ENCODE peak calls at places on chromosomes 3 and 15, in seven cellular contexts. L is colonic mucosa; G is stimulated activated CD4-positive, alpha-beta T cell treated with anti-CD3 and anti-CD28 coated beads, Interleukin-1b, Interleukin-23, amount 100 ng/mL, for 24 hours; Y is HFF-Myc; R is HTR-8/SVneo; N is activated CD4-positive, alpha-beta T cell treated with anti-CD3 and anti-CD28 coated beads, Interleukin-2, amount 50 U/mL, for 1 hour; Q is gastrocnemius medialis. U is an unnamed sample.

GRCh38 chr15:66825139-66825538 is 123.1 kb downstream of the SMAD6 start:
- DNase-seq in L (no peak), Y (no peak), N (no peak), G (no peak), R (no peak), Q (no peak), U (no peak)

GRCh38 chr15:69456208-69457166 is 3.9 kb downstream of the RPLP1 start:
- DNase-seq in Q (no peak), R (no peak), L (no peak), N (no peak), G (no peak), Y (no peak), U (no peak)

GRCh38 chr3:147412917-147413711 is 3.9 kb downstream of the ZIC1 start:
- DNase-seq in N (no peak), G (no peak), R (no peak), L (no peak), Q (no peak), Y (no peak), U (no peak)

GRCh38 chr3:123365450-123366143 is 83.3 kb downstream of the ADCY5 start:
- DNase-seq in G (no peak), R (peak), L (no peak), N (no peak), Q (no peak), Y (no peak), U (peak)

GRCh38 chr15:69590932-69591524 is 138.4 kb downstream of the RPLP1 start:
- DNase-seq in Y (no peak), G (no peak), Q (no peak), L (no peak), R (no peak), N (no peak), U (no peak)

GRCh38 chr3:4983739-4984510 is 4.7 kb downstream of the BHLHE40 start:
- DNase-seq in L (peak), Y (no peak), R (no peak), G (peak), N (peak), Q (peak), U (peak)

GRCh38 chr3:172272699-172273098 is 175.6 kb downstream of the GHSR start:
- DNase-seq in Y (no peak), R (no peak), G (no peak), L (no peak), N (no peak), Q (no peak), U (peak)

GRCh38 chr3:60798456-60798855 is 452.8 kb downstream of the FHIT start:
- DNase-seq in G (no peak), R (no peak), Q (no peak), L (no peak), N (no peak), Y (no peak), U (no peak)

GRCh38 chr15:76339302-76340197 is 3.0 kb downstream of the ISL2 start:
- DNase-seq in L (no peak), G (no peak), N (no peak), Q (no peak), Y (no peak), R (no peak), U (peak)

GRCh38 chr3:179196098-179196497 is 47.9 kb downstream of the PIK3CA start:
- DNase-seq in L (no peak), R (peak), N (no peak), G (no peak), Y (no peak), Q (no peak), U (peak)

GRCh38 chr3:191523099-191523498 is 62.1 kb downstream of the PYDC2 start:
- DNase-seq in L (no peak), R (no peak), G (no peak), Q (no peak), N (no peak), Y (no peak), U (no peak)

GRCh38 chr3:181629029-181629428 is 82.7 kb upstream of the SOX2 start:
- DNase-seq in Y (no peak), N (no peak), Q (no peak), R (no peak), L (no peak), G (no peak), U (no peak)

GRCh38 chr15:71151061-71151460 is 35.8 kb downstream of the THSD4 start:
- DNase-seq in Y (no peak), L (no peak), N (no peak), Q (no peak), R (no peak), G (no peak), U (no peak)

GRCh38 chr15:84929795-84930371 is 45.4 kb downstream of the SLC28A1 start:
- DNase-seq in Q (no peak), L (peak), N (no peak), R (peak), Y (no peak), G (no peak), U (no peak)

GRCh38 chr15:90414408-90415028 is 26.5 kb downstream of the IQGAP1 start:
- DNase-seq in Q (no peak), G (no peak), N (no peak), L (no peak), R (no peak), Y (no peak), U (peak)

GRCh38 chr15:70065006-70065722 is 32.6 kb downstream of the TLE3 start:
- DNase-seq in G (no peak), R (no peak), Q (no peak), L (peak), Y (no peak), N (no peak), U (no peak)

GRCh38 chr3:50264389-50264963 is 4.5 kb upstream of the SEMA3B start:
- DNase-seq in G (no peak), L (peak), R (peak), Q (no peak), Y (peak), N (no peak), U (peak)

U was measured in fibroblast of villous mesenchyme.